ENCODE peak calls at places on chromosomes 4 and X, in nine cellular contexts. Y is iPS-NIHi11; J is tibial artery; A is stimulated activated CD8-positive, alpha-beta memory T cell treated with anti-CD3 and anti-CD28 coated beads, Interleukin-15, amount 100 ng/mL, for 1 hour; I is mucosa of gallbladder; E is GM04504; F is Kasumi-1; X is epithelial cell of esophagus; V is left ventricle myocardium inferior. B is an unnamed sample.

GRCh38 chr4:10951306-10951705 is 266.7 kb upstream of the CLNK start:
- DNase-seq in Y (no peak), J (no peak), A (no peak), I (no peak), E (no peak), F (no peak), X (peak; percentile 79), V (no peak), B (no peak)

GRCh38 chrX:103464774-103465117 is 54.5 kb downstream of the RAB40A start:
- DNase-seq in Y (peak; percentile 57), J (peak; percentile 79), A (peak; percentile 53), I (peak; percentile 70), E (peak; percentile 42), F (peak; percentile 73), X (peak; percentile 72), V (peak; percentile 52), B (peak; percentile 87)

GRCh38 chrX:30713061-30713525 is 59.9 kb downstream of the GK start:
- DNase-seq in Y (peak; percentile 43), J (peak; percentile 59), A (no peak), I (peak; percentile 42), E (peak; percentile 24), F (peak; percentile 57), X (peak; percentile 74), V (peak; percentile 18), B (peak; percentile 72)

GRCh38 chr4:13384055-13384454 is 100.1 kb downstream of the RAB28 start:
- DNase-seq in Y (no peak), J (no peak), A (no peak), I (no peak), E (no peak), F (no peak), X (no peak), V (no peak), B (no peak)

GRCh38 chr4:177596035-177596434 is 153.8 kb upstream of the AGA start:
- DNase-seq in Y (peak; percentile 50), J (no peak), A (no peak), I (peak; percentile 32), E (peak; percentile 42), F (peak; percentile 34), X (peak; percentile 92), V (no peak), B (peak; percentile 1)

GRCh38 chrX:1661048-1661921 is 46.4 kb downstream of the ASMT start:
- DNase-seq in Y (peak; percentile 82), J (peak; percentile 21), A (peak; percentile 81), I (peak; percentile 28), E (no peak), F (no peak), X (no peak), V (peak; percentile 35), B (peak; percentile 18)

GRCh38 chr4:102505708-102506107 is 4.5 kb downstream of the NFKB1 start:
- DNase-seq in Y (no peak), J (no peak), A (no peak), I (no peak), E (no peak), F (no peak), X (no peak), V (no peak), B (no peak)

GRCh38 chrX:134600714-134601113 is 57.6 kb downstream of the PLAC1 start:
- DNase-seq in Y (no peak), J (no peak), A (no peak), I (no peak), E (no peak), F (no peak), X (peak; percentile 7), V (no peak), B (no peak)

GRCh38 chr4:42703776-42704175 is 46.9 kb upstream of the ATP8A1 start:
- DNase-seq in Y (no peak), J (no peak), A (no peak), I (no peak), E (no peak), F (no peak), X (no peak), V (no peak), B (no peak)

GRCh38 chr4:153418581-153418980 is 47.6 kb upstream of the TMEM131L start:
- DNase-seq in Y (no peak), J (no peak), A (no peak), I (no peak), E (no peak), F (no peak), X (no peak), V (no peak), B (peak; percentile 57)

GRCh38 chrX:88789825-88790224 is 42.8 kb downstream of the CPXCR1 start:
- DNase-seq in Y (no peak), J (no peak), A (no peak), I (no peak), E (no peak), F (no peak), X (no peak), V (no peak), B (no peak)

GRCh38 chrX:97529801-97530200 is 646.1 kb downstream of the RPA4 start:
- DNase-seq in Y (no peak), J (no peak), A (no peak), I (no peak), E (no peak), F (no peak), X (no peak), V (no peak), B (no peak)

GRCh38 chr4:2395584-2395983 is 22.9 kb downstream of the ZFYVE28 start:
- DNase-seq in Y (no peak), J (no peak), A (no peak), I (no peak), E (no peak), F (no peak), X (no peak), V (no peak), B (no peak)

GRCh38 chrX:101229155-101229554 is 9.6 kb downstream of the DRP2 start:
- DNase-seq in Y (no peak), J (no peak), A (no peak), I (no peak), E (no peak), F (no peak), X (peak; percentile 31), V (no peak), B (no peak)

GRCh38 chrX:18354369-18355329 is at the start of gene SCML2:
- DNase-seq in Y (peak; percentile 60), J (no peak), A (no peak), I (no peak), E (no peak), F (peak; percentile 18), X (peak; percentile 13), V (peak; percentile 38), B (peak; percentile 68)

GRCh38 chr4:6154875-6155274 is 45.5 kb downstream of the JAKMIP1 start:
- DNase-seq in Y (no peak), J (no peak), A (no peak), I (no peak), E (no peak), F (no peak), X (no peak), V (no peak), B (peak; percentile 50)

GRCh38 chr4:42371306-42372063 is 25.8 kb upstream of the SHISA3 start:
- DNase-seq in Y (peak; percentile 31), J (no peak), A (no peak), I (no peak), E (peak; percentile 3), F (peak; percentile 77), X (peak; percentile 67), V (no peak), B (peak; percentile 75)

GRCh38 chr4:30776921-30777415 is 56.8 kb downstream of the PCDH7 start:
- DNase-seq in Y (no peak), J (no peak), A (no peak), I (no peak), E (no peak), F (no peak), X (no peak), V (no peak), B (peak; percentile 14)

GRCh38 chr4:15232725-15233597 is 194.9 kb upstream of the C1QTNF7 start:
- DNase-seq in Y (no peak), J (no peak), A (no peak), I (no peak), E (no peak), F (no peak), X (peak; percentile 57), V (no peak), B (peak; percentile 46)

GRCh38 chrX:10450959-10451355 is 169.4 kb downstream of the MID1 start:
- DNase-seq in Y (no peak), J (no peak), A (no peak), I (no peak), E (peak; percentile 32), F (no peak), X (no peak), V (no peak), B (no peak)

GRCh38 chrX:48107717-48108116 is 22.7 kb upstream of the SPACA5B start:
- DNase-seq in Y (no peak), J (no peak), A (no peak), I (no peak), E (no peak), F (no peak), X (no peak), V (no peak), B (no peak)

GRCh38 chr4:128841402-128841801 is 31.9 kb downstream of the JADE1 start:
- DNase-seq in Y (peak; percentile 35), J (no peak), A (no peak), I (no peak), E (no peak), F (no peak), X (peak; percentile 54), V (no peak), B (peak; percentile 39)

B was measured in left kidney.